ENCODE peak calls at places on chromosomes 3 and 15, in ten cellular contexts. T is suprapubic skin; Q is Peyer's patch; R is colonic mucosa; D is A549; K is left ventricle myocardium inferior; C is WERI-Rb-1; G is CD4-positive, CD25-positive, alpha-beta regulatory T cell; U is astrocyte; E is endodermal cell. F is an unnamed sample.

GRCh38 chr3:196274585-196274984 is 12.9 kb downstream of the PCYT1A start:
- DNase-seq in T (no peak), Q (peak; percentile 24), R (no peak), D (no peak), K (no peak), C (no peak), G (peak; percentile 44), U (peak; percentile 35), E (no peak), F (no peak)

GRCh38 chr3:173138031-173138430 is 3.0 kb downstream of the SPATA16 start:
- DNase-seq in T (no peak), Q (no peak), R (no peak), D (no peak), K (no peak), C (no peak), G (no peak), U (peak; percentile 74), E (no peak), F (no peak)

GRCh38 chr15:52337198-52337853 is 41.7 kb upstream of the MYO5C start:
- DNase-seq in T (no peak), Q (no peak), R (no peak), D (peak; percentile 59), K (no peak), C (no peak), G (no peak), U (peak; percentile 75), E (no peak), F (no peak)

GRCh38 chr3:66055319-66055718 is 16.6 kb upstream of the MAGI1 start:
- DNase-seq in T (no peak), Q (no peak), R (no peak), D (no peak), K (no peak), C (no peak), G (no peak), U (no peak), E (no peak), F (no peak)

GRCh38 chr3:69460034-69460433 is 74.1 kb upstream of the FRMD4B start:
- DNase-seq in T (no peak), Q (no peak), R (no peak), D (no peak), K (no peak), C (no peak), G (no peak), U (no peak), E (no peak), F (no peak)

GRCh38 chr3:123157598-123158287 is 44.0 kb upstream of the SEC22A start:
- DNase-seq in T (no peak), Q (no peak), R (peak; percentile 17), D (no peak), K (no peak), C (no peak), G (no peak), U (no peak), E (peak; percentile 23), F (no peak)

GRCh38 chr3:184240384-184241140 is 8.2 kb downstream of the ALG3 start:
- DNase-seq in T (no peak), Q (no peak), R (no peak), D (no peak), K (no peak), C (no peak), G (no peak), U (no peak), E (peak; percentile 81), F (no peak)

GRCh38 chr15:70742928-70743327 is 20.4 kb downstream of the UACA start:
- DNase-seq in T (no peak), Q (no peak), R (no peak), D (no peak), K (no peak), C (no peak), G (no peak), U (peak; percentile 29), E (no peak), F (no peak)

GRCh38 chr3:447671-448070 is 251.1 kb downstream of the CHL1 start:
- DNase-seq in T (no peak), Q (no peak), R (no peak), D (no peak), K (no peak), C (no peak), G (no peak), U (no peak), E (no peak), F (no peak)

GRCh38 chr3:122660575-122660974 is 20.1 kb upstream of the PARP14 start:
- DNase-seq in T (no peak), Q (no peak), R (no peak), D (no peak), K (no peak), C (no peak), G (no peak), U (no peak), E (peak; percentile 84), F (no peak)

GRCh38 chr3:142723665-142723967 is 218 bp upstream of the TRPC1 start:
- DNase-seq in T (no peak), Q (no peak), R (no peak), D (no peak), K (no peak), C (no peak), G (no peak), U (no peak), E (no peak), F (no peak)

GRCh38 chr3:142724682-142725351 is 983 bp downstream of the TRPC1 start:
- DNase-seq in T (peak; percentile 63), Q (peak; percentile 16), R (peak; percentile 26), D (peak; percentile 37), K (peak; percentile 39), C (peak; percentile 63), G (peak; percentile 8), U (peak; percentile 6), E (peak; percentile 90), F (peak; percentile 39)

GRCh38 chr3:142726017-142726416 is 2.2 kb downstream of the TRPC1 start:
- DNase-seq in T (no peak), Q (no peak), R (no peak), D (no peak), K (no peak), C (no peak), G (no peak), U (no peak), E (no peak), F (no peak)

GRCh38 chr3:142725352-142725739 is 1.5 kb downstream of the TRPC1 start:
- DNase-seq in T (no peak), Q (no peak), R (no peak), D (no peak), K (no peak), C (no peak), G (no peak), U (no peak), E (no peak), F (no peak)

GRCh38 chr3:142723968-142724681 is at the start of gene TRPC1:
- DNase-seq in T (peak; percentile 75), Q (peak; percentile 63), R (peak; percentile 75), D (peak; percentile 87), K (peak; percentile 72), C (peak; percentile 83), G (peak; percentile 68), U (peak; percentile 62), E (peak; percentile 95), F (peak; percentile 81)
- H3K27ac ChIP-seq in T (peak within 1 kb of the TSS; percentile 96), Q (peak within 1 kb of the TSS; percentile 90), R (peak within 1 kb of the TSS; percentile 62), D (peak within 1 kb of the TSS; percentile 96), K (peak within 1 kb of the TSS; percentile 98), C (peak within 1 kb of the TSS; percentile 72), G (peak within 1 kb of the TSS; percentile 55), U (peak within 1 kb of the TSS; percentile 89), E (peak within 1 kb of the TSS; percentile 98), F (peak within 1 kb of the TSS; percentile 99)

GRCh38 chr15:96360581-96361308 is 30.2 kb downstream of the NR2F2 start:
- DNase-seq in T (no peak), Q (no peak), R (no peak), D (no peak), K (no peak), C (no peak), G (no peak), U (no peak), E (peak; percentile 90), F (peak; percentile 67)
- H3K4me3 ChIP-seq in T (peak overlapping the region; percentile 51), Q (peak overlapping the region; percentile 46), R (peak overlapping the region; percentile 5), D (no peak overlapping the region), K (peak overlapping the region; percentile 67), C (no peak overlapping the region), G (no peak overlapping the region), U (peak overlapping the region; percentile 57), E (peak overlapping the region; percentile 75), F (peak overlapping the region; percentile 30)

GRCh38 chr15:30922469-30923311 is 19.0 kb downstream of the FAN1 start:
- DNase-seq in T (no peak), Q (no peak), R (peak; percentile 32), D (no peak), K (no peak), C (no peak), G (no peak), U (peak; percentile 89), E (peak; percentile 84), F (peak; percentile 67)
- H3K27ac ChIP-seq in T (peak overlapping the region; percentile 75), Q (no peak overlapping the region), R (peak overlapping the region; percentile 27), D (no peak overlapping the region), K (peak overlapping the region; percentile 79), C (no peak overlapping the region), G (no peak overlapping the region), U (peak overlapping the region; percentile 79), E (peak overlapping the region; percentile 96), F (peak overlapping the region; percentile 73)

GRCh38 chr3:27714101-27714526 is 8.0 kb downstream of the EOMES start:
- DNase-seq in T (no peak), Q (no peak), R (no peak), D (no peak), K (no peak), C (no peak), G (no peak), U (no peak), E (peak; percentile 92), F (no peak)

GRCh38 chr3:27715454-27715806 is 6.7 kb downstream of the EOMES start:
- DNase-seq in T (no peak), Q (no peak), R (no peak), D (no peak), K (no peak), C (no peak), G (no peak), U (no peak), E (peak; percentile 85), F (no peak)

GRCh38 chr3:27715863-27716262 is 6.3 kb downstream of the EOMES start:
- DNase-seq in T (no peak), Q (no peak), R (no peak), D (no peak), K (no peak), C (no peak), G (no peak), U (no peak), E (no peak), F (no peak)

GRCh38 chr3:27713435-27713880 is 8.7 kb downstream of the EOMES start:
- DNase-seq in T (no peak), Q (no peak), R (peak; percentile 37), D (no peak), K (no peak), C (no peak), G (no peak), U (no peak), E (peak; percentile 91), F (peak; percentile 55)

DNA sequence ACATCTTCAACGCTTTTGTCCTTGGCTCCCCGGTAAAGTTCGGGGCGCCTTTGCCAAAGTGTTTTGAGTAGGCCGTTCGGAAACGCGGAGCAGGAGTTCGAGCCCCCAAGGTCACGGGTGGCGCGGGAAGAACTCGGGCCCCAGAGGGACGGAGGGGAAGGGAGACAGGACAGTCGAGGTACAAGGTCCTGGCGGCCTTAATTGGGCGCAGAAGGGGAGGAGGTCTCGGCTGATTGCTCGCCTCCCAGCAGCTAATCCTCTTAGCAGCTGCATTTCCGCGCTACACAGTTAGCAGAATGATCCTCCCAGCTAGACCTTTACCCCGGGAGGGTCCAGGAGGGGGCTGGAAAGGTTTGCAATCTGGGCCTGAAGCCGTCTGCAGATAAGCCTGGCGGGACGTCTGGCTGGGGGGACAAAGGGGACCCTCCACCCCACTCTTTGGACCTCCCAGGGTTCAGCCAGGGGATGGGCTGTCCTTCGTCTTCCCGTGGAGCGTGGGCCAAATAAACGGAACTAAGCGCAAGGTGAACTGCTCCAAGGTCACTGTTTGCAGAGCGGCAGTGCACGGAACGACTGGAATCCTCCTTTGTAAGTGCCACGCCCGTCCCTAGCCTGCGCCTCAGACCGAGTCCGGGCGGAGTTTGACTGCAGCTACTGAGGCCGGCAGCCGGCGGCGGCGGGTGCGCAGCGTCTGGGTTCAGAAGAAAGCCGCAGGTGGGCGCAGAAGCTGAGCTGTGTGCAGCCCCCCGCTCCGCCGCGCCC is 7.2 kb downstream of the EOMES start:
- DNase-seq in T (no peak), Q (no peak), R (peak; percentile 61), D (no peak), K (no peak), C (peak; percentile 54), G (no peak), U (no peak), E (peak; percentile 91), F (peak; percentile 57)
- H3K4me3 ChIP-seq in T (peak overlapping the region; percentile 27), Q (peak overlapping the region; percentile 28), R (no peak overlapping the region), D (peak overlapping the region; percentile 19), K (peak overlapping the region; percentile 75), C (peak overlapping the region; percentile 24), G (no peak overlapping the region), U (peak overlapping the region; percentile 15), E (peak overlapping the region; percentile 79), F (peak overlapping the region; percentile 27)

F was measured in right cardiac atrium.